ENCODE peak calls at places on chromosomes 1 and 21, in eight cellular contexts. S is lower lobe of right lung, N is cardiac muscle cell, F is psoas muscle, A is left ventricle myocardium inferior, X is heart right ventricle, E is tibial artery, L is DND-41. R is an unnamed sample. For H3K36me3, the result is how much of the 10 kb centered on the place peaks cover.

GRCh38 chr1:197180252-197180878 is 33.9 kb upstream of the ASPM start:
- DNase-seq in S (no peak), N (peak), F (no peak), A (no peak), X (no peak), E (no peak), L (no peak), R (no peak)

GRCh38 chr1:248618878-248619277 is 16.0 kb downstream of the OR2T11 start:
- DNase-seq in S (peak), N (peak), F (peak), A (peak), X (no peak), E (peak), L (peak), R (peak)

GRCh38 chr1:158932171-158932570 is 819 bp downstream of the PYHIN1 start:
- DNase-seq in S (no peak), N (no peak), F (no peak), A (no peak), X (no peak), E (no peak), L (no peak), R (no peak)

GRCh38 chr21:36425286-36425685 is 40.1 kb downstream of the CHAF1B start:
- DNase-seq in S (no peak), N (peak), F (peak), A (no peak), X (no peak), E (no peak), L (no peak), R (no peak)

GRCh38 chr1:147167361-147167760 is 4.9 kb downstream of the PRKAB2 start:
- DNase-seq in S (no peak), N (peak), F (no peak), A (no peak), X (no peak), E (no peak), L (no peak), R (no peak)

GRCh38 chr1:150973258-150973825 is 1.3 kb downstream of the CERS2 start:
- DNase-seq in S (peak), N (no peak), F (no peak), A (peak), X (peak), E (no peak), L (no peak), R (peak)

GRCh38 chr1:204520834-204521709 is 4.9 kb downstream of the MDM4 start:
- DNase-seq in S (no peak), N (peak), F (no peak), A (no peak), X (no peak), E (no peak), L (peak), R (no peak)

GRCh38 chr1:245074232-245074747 is 80.5 kb upstream of the KIF26B start:
- DNase-seq in S (no peak), N (no peak), F (no peak), A (no peak), X (no peak), E (no peak), L (no peak), R (no peak)

GRCh38 chr1:28855969-28856368 is 44.0 kb downstream of the OPRD1 start:
- DNase-seq in S (no peak), N (no peak), F (no peak), A (no peak), X (no peak), E (no peak), L (no peak), R (no peak)

GRCh38 chr1:15181564-15181963 is 28.0 kb downstream of the TMEM51 start:
- DNase-seq in S (no peak), N (no peak), F (no peak), A (no peak), X (no peak), E (no peak), L (no peak), R (no peak)

GRCh38 chr21:45014747-45015468 is 59.5 kb upstream of the ADARB1 start:
- DNase-seq in S (peak), N (no peak), F (no peak), A (no peak), X (no peak), E (no peak), L (no peak), R (no peak)

GRCh38 chr1:152980676-152981075 is 3.2 kb upstream of the SPRR1A start:
- DNase-seq in S (no peak), N (no peak), F (no peak), A (no peak), X (no peak), E (no peak), L (no peak), R (no peak)

GRCh38 chr1:178341218-178341956 is 155.4 kb downstream of the CLEC20A start:
- DNase-seq in S (peak), N (peak), F (peak), A (peak), X (peak), E (peak), L (no peak), R (peak)

GRCh38 chr1:66445492-66446181 is 88.3 kb upstream of the SGIP1 start:
- DNase-seq in S (peak), N (no peak), F (no peak), A (no peak), X (peak), E (no peak), L (peak), R (peak)

GRCh38 chr21:14120091-14120734 is 90.5 kb downstream of the LIPI start:
- DNase-seq in S (no peak), N (no peak), F (no peak), A (no peak), X (no peak), E (no peak), L (no peak), R (no peak)

GRCh38 chr1:81414417-81415087 is 386.2 kb upstream of the ADGRL2 start:
- DNase-seq in S (peak), N (peak), F (peak), A (peak), X (peak), E (peak), L (no peak), R (peak)

GRCh38 chr1:210330279-210330866 is 1.7 kb downstream of the HHAT start:
- DNase-seq in S (no peak), N (peak), F (no peak), A (no peak), X (no peak), E (no peak), L (no peak), R (no peak)

GRCh38 chr1:39754906-39755504 is 16.1 kb downstream of the OXCT2 start:
- DNase-seq in S (no peak), N (no peak), F (no peak), A (no peak), X (peak), E (no peak), L (no peak), R (no peak)

GRCh38 chr1:205593532-205593931 is 38.3 kb downstream of the ELK4 start:
- DNase-seq in S (no peak), N (no peak), F (no peak), A (no peak), X (no peak), E (no peak), L (no peak), R (no peak)

GRCh38 chr21:37006243-37006520 is 320 bp upstream of the RIPPLY3 start:
- DNase-seq in S (no peak), N (no peak), F (no peak), A (no peak), X (no peak), E (no peak), L (no peak), R (no peak)

GRCh38 chr1:246146811-246147210 is 360.3 kb downstream of the SMYD3 start:
- DNase-seq in S (no peak), N (no peak), F (no peak), A (no peak), X (no peak), E (no peak), L (no peak), R (no peak)

GRCh38 chr1:10640079-10640578 is 156.3 kb downstream of the CASZ1 start:
- DNase-seq in S (no peak), N (no peak), F (no peak), A (no peak), X (peak), E (no peak), L (no peak), R (no peak)

GRCh38 chr1:24949331-24949881 is 19.3 kb upstream of the RUNX3 start:
- DNase-seq in S (no peak), N (peak), F (no peak), A (no peak), X (no peak), E (no peak), L (no peak), R (no peak)

GRCh38 chr1:58779059-58779754 is 4.6 kb downstream of the JUN start:
- DNase-seq in S (no peak), N (no peak), F (no peak), A (no peak), X (no peak), E (no peak), L (no peak), R (no peak)

GRCh38 chr1:75587692-75588091 is 23.2 kb downstream of the SLC44A5 start:
- DNase-seq in S (no peak), N (no peak), F (no peak), A (no peak), X (no peak), E (no peak), L (no peak), R (no peak)

GRCh38 chr1:211330282-211330936 is 3.8 kb downstream of the TRAF5 start:
- DNase-seq in S (no peak), N (no peak), F (no peak), A (no peak), X (no peak), E (no peak), L (no peak), R (no peak)

GRCh38 chr1:161106434-161106833 is 8.3 kb downstream of the KLHDC9 start:
- DNase-seq in S (no peak), N (no peak), F (no peak), A (no peak), X (no peak), E (no peak), L (no peak), R (no peak)

GRCh38 chr1:7198664-7199063 is 413.4 kb downstream of the CAMTA1 start:
- DNase-seq in S (no peak), N (no peak), F (no peak), A (no peak), X (no peak), E (no peak), L (no peak), R (no peak)

GRCh38 chr1:156052862-156053769 is 482 bp downstream of the UBQLN4 start:
- DNase-seq in S (peak), N (peak), F (peak), A (peak), X (peak), E (peak), L (peak), R (peak)

GRCh38 chr21:33703750-33704606 is 61.7 kb downstream of the ITSN1 start:
- DNase-seq in S (no peak), N (no peak), F (no peak), A (no peak), X (no peak), E (no peak), L (no peak), R (no peak)

GRCh38 chr1:22414244-22414751 is 37.4 kb upstream of the ZBTB40 start:
- DNase-seq in S (peak), N (no peak), F (no peak), A (no peak), X (no peak), E (no peak), L (no peak), R (no peak)

GRCh38 chr1:152398812-152399698 is 15.0 kb downstream of the CRNN start:
- DNase-seq in S (no peak), N (peak), F (no peak), A (no peak), X (no peak), E (no peak), L (no peak), R (no peak)

GRCh38 chr1:183630748-183631147 is 4.8 kb downstream of the ARPC5 start:
- DNase-seq in S (no peak), N (peak), F (no peak), A (no peak), X (no peak), E (no peak), L (no peak), R (no peak)

GRCh38 chr1:204304067-204304466 is 55.7 kb downstream of the PLEKHA6 start:
- DNase-seq in S (no peak), N (peak), F (no peak), A (no peak), X (no peak), E (no peak), L (no peak), R (no peak)

GRCh38 chr21:26925122-26925521 is 41.8 kb downstream of the ADAMTS5 start:
- DNase-seq in S (no peak), N (no peak), F (no peak), A (no peak), X (no peak), E (no peak), L (no peak), R (no peak)

GRCh38 chr1:12511516-12512468 is 106.2 kb downstream of the DHRS3 start:
- DNase-seq in S (no peak), N (peak), F (no peak), A (no peak), X (no peak), E (peak), L (no peak), R (no peak)

GRCh38 chr1:101026394-101026788 is 807 bp upstream of the DPH5 start:
- DNase-seq in S (no peak), N (no peak), F (no peak), A (no peak), X (no peak), E (no peak), L (no peak), R (no peak)

GRCh38 chr1:217181205-217181746 is 449.6 kb downstream of the GPATCH2 start:
- DNase-seq in S (no peak), N (no peak), F (no peak), A (no peak), X (no peak), E (no peak), L (no peak), R (no peak)
- H3K27ac ChIP-seq in S (no peak), N (no peak), F (no peak), A (no peak), X (no peak), E (no peak), L (no peak), R (no peak)

DNA sequence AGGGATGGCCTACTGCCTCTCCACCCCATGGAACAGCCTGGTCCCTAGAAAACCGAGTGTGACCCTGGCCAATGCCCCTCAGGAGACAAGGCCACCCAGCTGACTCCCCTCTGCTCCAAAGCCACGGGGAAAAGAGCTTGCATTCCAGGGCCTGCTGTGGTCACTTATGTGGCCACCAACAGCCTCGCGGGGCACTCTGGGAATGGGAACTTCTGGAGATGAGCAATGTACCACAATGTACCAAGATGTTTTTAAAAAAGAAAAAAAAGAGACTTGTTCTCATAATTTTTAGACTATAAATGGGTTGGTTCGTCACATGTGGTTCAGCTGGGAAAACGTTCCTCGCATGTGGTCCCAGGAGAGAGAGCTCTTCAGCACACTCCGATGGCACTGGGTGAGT is 62.8 kb downstream of the SLC66A1 start:
- DNase-seq in S (no peak), N (no peak), F (no peak), A (no peak), X (no peak), E (no peak), L (no peak), R (no peak)
- H3K36me3 ChIP-seq in S (half or more), N (under half), F (under half), A (under half), X (half or more), E (under half), L (half or more), R (under half)

GRCh38 chr1:5565281-5565680 is 426.9 kb downstream of the NPHP4 start:
- DNase-seq in S (no peak), N (no peak), F (no peak), A (no peak), X (no peak), E (no peak), L (no peak), R (no peak)
- H3K27ac ChIP-seq in S (no peak), N (no peak), F (no peak), A (no peak), X (no peak), E (no peak), L (no peak), R (no peak)

GRCh38 chr1:93056214-93056613 is 22.9 kb upstream of the MTF2 start:
- DNase-seq in S (no peak), N (peak), F (no peak), A (no peak), X (no peak), E (no peak), L (peak), R (no peak)
- H3K36me3 ChIP-seq in S (under half), N (under half), F (under half), A (under half), X (under half), E (under half), L (under half), R (under half)

GRCh38 chr1:1852619-1853414 is 38.1 kb downstream of the GNB1 start:
- DNase-seq in S (no peak), N (no peak), F (no peak), A (no peak), X (no peak), E (no peak), L (no peak), R (no peak)

GRCh38 chr1:1847061-1847460 is 43.8 kb downstream of the GNB1 start:
- DNase-seq in S (no peak), N (peak), F (no peak), A (no peak), X (no peak), E (no peak), L (no peak), R (no peak)

GRCh38 chr1:1842360-1843146 is 48.3 kb downstream of the GNB1 start:
- DNase-seq in S (no peak), N (no peak), F (no peak), A (no peak), X (no peak), E (no peak), L (peak), R (no peak)

GRCh38 chr1:1846386-1846918 is 44.4 kb downstream of the GNB1 start:
- DNase-seq in S (no peak), N (no peak), F (no peak), A (no peak), X (no peak), E (no peak), L (no peak), R (no peak)

DNA sequence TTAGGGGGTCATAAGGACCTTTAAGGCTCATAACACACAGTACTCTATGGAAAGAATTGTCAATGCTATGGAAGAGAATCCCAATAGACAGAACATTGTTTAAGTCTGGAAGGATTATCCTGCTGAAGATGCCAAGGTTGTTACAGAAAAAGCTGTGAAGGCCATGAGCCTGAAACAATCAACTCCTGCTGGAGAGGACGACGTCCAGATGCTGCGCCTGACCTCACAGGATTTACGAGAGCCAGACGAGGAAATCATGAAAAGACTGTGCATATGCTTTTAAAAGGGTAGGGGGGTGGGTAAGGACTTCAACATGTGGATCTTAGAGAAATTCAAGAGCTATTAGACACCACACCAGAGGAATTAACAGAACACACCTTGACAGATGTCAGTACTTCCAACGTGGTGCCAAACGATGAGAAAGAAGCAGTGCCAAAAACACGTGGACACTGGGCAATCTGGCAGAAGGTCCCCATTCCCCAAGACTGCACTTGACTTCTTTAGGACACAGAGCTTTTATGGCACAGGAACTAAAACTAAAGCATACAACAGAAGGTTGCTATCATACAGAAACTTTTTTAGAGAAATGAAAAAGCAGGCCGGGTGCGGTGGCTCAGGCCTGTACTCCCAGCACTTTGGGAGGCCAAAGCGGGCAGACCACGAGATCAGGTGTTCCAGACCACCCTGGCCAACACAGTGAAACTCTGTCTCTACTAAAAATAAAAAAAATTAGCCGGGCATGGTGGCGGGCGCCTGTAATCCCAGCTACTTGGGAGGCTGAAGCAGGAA is 43.2 kb downstream of the GNB1 start:
- DNase-seq in S (no peak), N (no peak), F (no peak), A (no peak), X (no peak), E (no peak), L (no peak), R (no peak)
- H3K27ac ChIP-seq in S (peak), N (peak), F (peak), A (peak), X (peak), E (peak), L (no peak), R (no peak)

GRCh38 chr1:26749458-26749857 is 38.3 kb upstream of the PIGV start:
- DNase-seq in S (no peak), N (no peak), F (no peak), A (no peak), X (no peak), E (no peak), L (no peak), R (no peak)

GRCh38 chr1:26747048-26747447 is 40.7 kb upstream of the PIGV start:
- DNase-seq in S (no peak), N (no peak), F (no peak), A (no peak), X (no peak), E (no peak), L (no peak), R (no peak)

GRCh38 chr1:26744075-26744958 is 43.4 kb upstream of the PIGV start:
- DNase-seq in S (peak), N (peak), F (peak), A (peak), X (peak), E (peak), L (peak), R (peak)

GRCh38 chr1:26745191-26745590 is 42.6 kb upstream of the PIGV start:
- DNase-seq in S (no peak), N (peak), F (no peak), A (no peak), X (no peak), E (no peak), L (no peak), R (no peak)

GRCh38 chr1:26748351-26748750 is 39.4 kb upstream of the PIGV start:
- DNase-seq in S (no peak), N (no peak), F (no peak), A (no peak), X (no peak), E (no peak), L (no peak), R (no peak)
- H3K36me3 ChIP-seq in S (under half), N (under half), F (under half), A (under half), X (under half), E (under half), L (half or more), R (under half)

GRCh38 chr1:42035830-42036604 is 117.2 kb upstream of the GUCA2B start:
- DNase-seq in S (peak), N (peak), F (peak), A (peak), X (peak), E (peak), L (peak), R (peak)
- H3K27ac ChIP-seq in S (peak), N (no peak), F (peak), A (peak), X (peak), E (peak), L (peak), R (peak)

DNA sequence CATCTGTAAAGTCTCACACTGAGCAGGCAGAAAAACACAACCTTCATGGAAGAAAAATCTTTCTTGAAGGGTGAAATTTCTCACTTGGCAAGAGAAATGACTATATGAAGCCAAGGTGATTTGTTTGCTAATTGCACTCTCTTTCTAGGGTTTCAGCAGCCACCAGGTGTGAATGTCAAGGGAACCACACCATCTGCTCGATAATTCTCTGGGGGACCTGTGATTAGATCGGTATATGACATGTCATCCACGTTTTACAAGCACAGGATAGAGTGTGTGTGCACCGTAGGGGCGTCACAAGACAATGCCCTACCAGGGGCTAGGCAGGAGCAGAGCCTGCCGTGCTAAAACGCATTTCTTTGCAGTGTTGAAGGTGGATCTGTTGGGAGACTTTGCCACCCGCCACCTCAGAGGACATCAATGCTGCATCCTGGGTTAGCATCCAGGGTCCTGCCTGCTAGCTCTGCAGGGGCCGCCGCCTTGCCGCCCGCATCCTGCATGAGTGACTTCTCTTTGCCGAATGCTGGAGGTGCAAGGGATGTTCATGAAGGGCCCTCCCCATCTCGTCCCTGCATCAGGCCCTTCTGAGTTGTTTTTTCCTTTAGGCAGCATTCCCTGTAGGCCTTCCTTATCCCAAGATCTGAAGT is 37.8 kb upstream of the CCSAP start:
- DNase-seq in S (no peak), N (no peak), F (no peak), A (no peak), X (no peak), E (no peak), L (no peak), R (no peak)
- H3K36me3 ChIP-seq in S (under half), N (under half), F (under half), A (under half), X (under half), E (under half), L (under half), R (under half)